ENCODE peak calls at places on chromosomes 12 and 14, in six cellular contexts. D is CD8-positive, alpha-beta memory T cell; Y is heart left ventricle; I is uterus; S is left ventricle myocardium inferior; A is fibroblast of pulmonary artery. G is an unnamed sample.

GRCh38 chr12:5493018-5493417 is 61.1 kb downstream of the NTF3 start:
- DNase-seq in D (no peak), Y (no peak), I (no peak), S (no peak), A (no peak), G (no peak)

GRCh38 chr14:101708853-101709532 is 52.5 kb upstream of the PPP2R5C start:
- DNase-seq in D (no peak), Y (no peak), I (no peak), S (no peak), A (no peak), G (no peak)

GRCh38 chr12:12964255-12964654 is 12.3 kb upstream of the GPRC5D start:
- DNase-seq in D (no peak), Y (no peak), I (no peak), S (no peak), A (no peak), G (no peak)

GRCh38 chr12:110756611-110757010 is 13.9 kb upstream of the PPP1CC start:
- DNase-seq in D (no peak), Y (no peak), I (no peak), S (no peak), A (no peak), G (no peak)

GRCh38 chr12:47328831-47329545 is 249.2 kb upstream of the AMIGO2 start:
- DNase-seq in D (no peak), Y (no peak), I (no peak), S (no peak), A (peak; percentile 52), G (peak; percentile 75)

GRCh38 chr14:70995671-70996070 is 88.4 kb downstream of the PCNX1 start:
- DNase-seq in D (no peak), Y (no peak), I (no peak), S (no peak), A (no peak), G (no peak)

GRCh38 chr14:71451501-71451900 is 480.7 kb upstream of the RGS6 start:
- DNase-seq in D (no peak), Y (no peak), I (no peak), S (no peak), A (no peak), G (no peak)

GRCh38 chr12:64796205-64796845 is 28.1 kb upstream of the TBC1D30 start:
- DNase-seq in D (peak; percentile 54), Y (peak; percentile 29), I (peak; percentile 22), S (no peak), A (peak; percentile 95), G (peak; percentile 97)

GRCh38 chr12:98896938-98897337 is 251.8 kb downstream of the APAF1 start:
- DNase-seq in D (no peak), Y (no peak), I (no peak), S (no peak), A (peak; percentile 18), G (no peak)

GRCh38 chr12:86712425-86712843 is 456.2 kb upstream of the MGAT4C start:
- DNase-seq in D (no peak), Y (no peak), I (no peak), S (no peak), A (peak; percentile 99), G (peak; percentile 98)

GRCh38 chr12:104510145-104510872 is 53.6 kb downstream of the CHST11 start:
- DNase-seq in D (no peak), Y (no peak), I (no peak), S (no peak), A (no peak), G (no peak)

GRCh38 chr12:104513681-104514080 is 56.9 kb downstream of the CHST11 start:
- DNase-seq in D (no peak), Y (no peak), I (no peak), S (no peak), A (no peak), G (no peak)

GRCh38 chr12:104508752-104509446 is 52.2 kb downstream of the CHST11 start:
- DNase-seq in D (no peak), Y (no peak), I (no peak), S (no peak), A (no peak), G (no peak)

GRCh38 chr12:104507672-104508071 is 50.9 kb downstream of the CHST11 start:
- DNase-seq in D (no peak), Y (no peak), I (no peak), S (no peak), A (no peak), G (no peak)

GRCh38 chr12:104510873-104511243 is 54.1 kb downstream of the CHST11 start:
- DNase-seq in D (no peak), Y (no peak), I (no peak), S (no peak), A (no peak), G (no peak)
- H3K4me3 ChIP-seq in D (no peak overlapping the region), Y (no peak overlapping the region), I (no peak overlapping the region), S (no peak overlapping the region), A (no peak overlapping the region), G (no peak overlapping the region)

GRCh38 chr14:49770212-49770817 is 2.4 kb downstream of the KLHDC2 start:
- DNase-seq in D (no peak), Y (no peak), I (no peak), S (no peak), A (no peak), G (peak; percentile 12)
- H3K4me3 ChIP-seq in D (no peak overlapping the region), Y (peak overlapping the region; percentile 100), I (peak overlapping the region; percentile 93), S (peak overlapping the region; percentile 99), A (peak overlapping the region; percentile 19), G (no peak overlapping the region)

GRCh38 chr12:386651-387050 is 2.5 kb downstream of the KDM5A start:
- DNase-seq in D (no peak), Y (no peak), I (no peak), S (no peak), A (peak; percentile 56), G (peak; percentile 61)
- H3K4me3 ChIP-seq in D (no peak overlapping the region), Y (peak overlapping the region; percentile 77), I (peak overlapping the region; percentile 2), S (peak overlapping the region; percentile 86), A (peak overlapping the region; percentile 84), G (no peak overlapping the region)

GRCh38 chr14:105422695-105423487 is 3.3 kb downstream of the MTA1 start:
- DNase-seq in D (no peak), Y (no peak), I (no peak), S (no peak), A (no peak), G (no peak)

GRCh38 chr14:105420141-105420975 is 731 bp downstream of the MTA1 start:
- DNase-seq in D (no peak), Y (no peak), I (no peak), S (no peak), A (no peak), G (no peak)

GRCh38 chr14:105423488-105424195 is 4.0 kb downstream of the MTA1 start:
- DNase-seq in D (no peak), Y (no peak), I (no peak), S (no peak), A (no peak), G (no peak)

GRCh38 chr14:105420976-105421674 is 1.5 kb downstream of the MTA1 start:
- DNase-seq in D (no peak), Y (no peak), I (no peak), S (no peak), A (no peak), G (no peak)

DNA sequence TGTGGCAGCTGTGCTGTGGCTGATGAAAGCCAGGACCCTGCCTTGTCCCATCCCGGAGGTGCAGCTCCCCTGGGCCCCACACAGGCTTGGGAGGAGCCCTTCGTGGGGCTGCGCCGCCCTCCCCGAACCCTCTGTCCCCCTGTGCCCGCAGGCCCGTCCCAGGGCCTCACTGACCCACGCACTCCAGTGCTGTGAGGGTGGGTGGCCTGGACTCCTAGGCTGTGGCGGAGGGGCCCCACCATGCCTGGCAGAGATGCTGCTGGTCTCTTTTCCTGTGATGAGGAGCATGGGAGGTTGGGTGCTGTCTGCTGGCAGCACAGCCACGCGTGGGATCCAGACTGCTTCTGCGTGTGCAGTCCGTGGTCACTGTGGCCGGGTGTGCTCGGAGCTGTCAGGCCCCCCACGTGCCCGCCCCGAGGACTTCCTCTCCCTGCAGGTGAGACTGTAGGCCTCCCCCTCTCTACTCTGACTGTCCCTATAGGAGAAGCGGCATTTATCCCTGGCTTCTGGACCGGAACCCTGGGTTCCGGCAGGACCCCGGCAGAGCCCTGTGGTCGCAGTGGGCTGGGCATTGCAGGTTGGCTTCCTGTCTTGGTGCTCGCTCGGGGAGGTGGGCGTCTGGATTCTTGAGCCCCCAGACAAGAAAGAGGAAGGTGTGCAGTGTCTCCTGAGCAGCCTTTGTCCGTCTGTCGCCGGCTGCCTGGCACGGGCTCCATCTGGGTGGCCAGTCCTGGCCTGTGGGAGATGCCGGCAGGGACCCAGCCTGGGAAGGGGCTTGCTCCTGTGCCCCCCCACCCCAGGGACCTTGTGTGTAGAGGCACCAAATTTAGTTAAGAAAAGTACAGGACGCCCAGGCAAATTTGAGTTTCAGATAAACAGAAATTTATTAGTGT is 2.3 kb downstream of the MTA1 start:
- DNase-seq in D (no peak), Y (no peak), I (no peak), S (no peak), A (no peak), G (no peak)
- H3K4me3 ChIP-seq in D (no peak overlapping the region), Y (peak overlapping the region; percentile 96), I (no peak overlapping the region), S (peak overlapping the region; percentile 82), A (peak overlapping the region; percentile 77), G (peak overlapping the region; percentile 85)

G was measured in cardiac fibroblast.